ENCODE peak calls at places on chromosomes 11 and 22, in seven cellular contexts. D is upper lobe of left lung, P is ovary, I is tibial nerve, U is K562, F is stomach, T is sigmoid colon. H is an unnamed sample. For H3K36me3, the result is how much of the 10 kb centered on the place peaks cover.

GRCh38 chr11:20873054-20873453 is 203.7 kb downstream of the NELL1 start:
- DNase-seq in D (no peak), P (no peak), I (no peak), U (peak), F (no peak), T (no peak), H (no peak)

GRCh38 chr11:92765965-92766371 is 203.5 kb upstream of the MTNR1B start:
- DNase-seq in D (peak), P (peak), I (no peak), U (no peak), F (no peak), T (no peak), H (no peak)

GRCh38 chr11:82895437-82896091 is 4.7 kb downstream of the PRCP start:
- DNase-seq in D (peak), P (no peak), I (no peak), U (no peak), F (no peak), T (no peak), H (no peak)

GRCh38 chr11:59614277-59615131 is 1.1 kb downstream of the OSBP start:
- DNase-seq in D (no peak), P (peak), I (no peak), U (no peak), F (no peak), T (no peak), H (no peak)

GRCh38 chr11:67452141-67452952 is at the start of gene GPR152:
- DNase-seq in D (no peak), P (no peak), I (no peak), U (no peak), F (peak), T (no peak), H (no peak)

GRCh38 chr11:125468025-125468424 is 28.0 kb downstream of the FEZ1 start:
- DNase-seq in D (no peak), P (no peak), I (no peak), U (no peak), F (no peak), T (no peak), H (no peak)

GRCh38 chr11:94494200-94494545 is 389 bp downstream of the ANKRD49 start:
- DNase-seq in D (no peak), P (no peak), I (no peak), U (no peak), F (no peak), T (no peak), H (no peak)

GRCh38 chr11:46382644-46383403 is 1.4 kb downstream of the MDK start:
- DNase-seq in D (no peak), P (no peak), I (no peak), U (no peak), F (no peak), T (peak), H (peak)

GRCh38 chr11:19666951-19667350 is 45.7 kb upstream of the NAV2 start:
- DNase-seq in D (no peak), P (no peak), I (no peak), U (no peak), F (no peak), T (no peak), H (no peak)

GRCh38 chr11:67616431-67617242 is 9.9 kb downstream of the NDUFV1 start:
- DNase-seq in D (no peak), P (no peak), I (no peak), U (no peak), F (no peak), T (no peak), H (no peak)

GRCh38 chr11:60914620-60915249 is 777 bp downstream of the TMEM109 start:
- DNase-seq in D (peak), P (no peak), I (no peak), U (peak), F (no peak), T (peak), H (no peak)

GRCh38 chr22:25448435-25449051 is 115.9 kb upstream of the GRK3 start:
- DNase-seq in D (no peak), P (peak), I (no peak), U (peak), F (no peak), T (no peak), H (no peak)

GRCh38 chr11:36509265-36509664 is 807 bp downstream of the TRAF6 start:
- DNase-seq in D (no peak), P (no peak), I (no peak), U (peak), F (no peak), T (no peak), H (no peak)

GRCh38 chr11:130636672-130637463 is 188.4 kb downstream of the ADAMTS15 start:
- DNase-seq in D (no peak), P (no peak), I (no peak), U (no peak), F (no peak), T (no peak), H (no peak)

GRCh38 chr22:22867996-22868715 is 19.5 kb upstream of the IGLL5 start:
- DNase-seq in D (no peak), P (no peak), I (no peak), U (no peak), F (no peak), T (no peak), H (no peak)

GRCh38 chr11:6606471-6607189 is 3.1 kb downstream of the ILK start:
- DNase-seq in D (peak), P (peak), I (peak), U (peak), F (peak), T (peak), H (peak)

GRCh38 chr11:62556102-62556871 is 9.7 kb upstream of the AHNAK start:
- DNase-seq in D (peak), P (peak), I (peak), U (peak), F (peak), T (peak), H (peak)

GRCh38 chr22:30511109-30511508 is 5.6 kb upstream of the SEC14L4 start:
- DNase-seq in D (no peak), P (no peak), I (no peak), U (no peak), F (no peak), T (no peak), H (no peak)

GRCh38 chr11:28838741-28839140 is 730.6 kb downstream of the METTL15 start:
- DNase-seq in D (no peak), P (no peak), I (no peak), U (no peak), F (no peak), T (no peak), H (no peak)

GRCh38 chr11:125938418-125938817 is 7.4 kb upstream of the VSIG10L2 start:
- DNase-seq in D (no peak), P (no peak), I (no peak), U (no peak), F (peak), T (peak), H (peak)

GRCh38 chr11:125114518-125114917 is 3.1 kb upstream of the TMEM218 start:
- DNase-seq in D (no peak), P (no peak), I (no peak), U (no peak), F (no peak), T (no peak), H (no peak)

GRCh38 chr11:70766901-70767300 is 368.6 kb downstream of the CTTN start:
- DNase-seq in D (no peak), P (no peak), I (no peak), U (no peak), F (no peak), T (peak), H (no peak)

GRCh38 chr11:32259641-32260081 is 168.8 kb downstream of the RCN1 start:
- DNase-seq in D (peak), P (no peak), I (no peak), U (no peak), F (no peak), T (no peak), H (no peak)

GRCh38 chr11:120244476-120244875 is 4.5 kb downstream of the POU2F3 start:
- DNase-seq in D (no peak), P (no peak), I (no peak), U (no peak), F (no peak), T (no peak), H (no peak)

GRCh38 chr11:79150320-79150719 is 290.5 kb downstream of the TENM4 start:
- DNase-seq in D (no peak), P (no peak), I (no peak), U (no peak), F (no peak), T (no peak), H (no peak)

GRCh38 chr22:48740086-48740730 is 1087.5 kb downstream of the BRD1 start:
- DNase-seq in D (peak), P (peak), I (no peak), U (no peak), F (peak), T (peak), H (peak)

GRCh38 chr11:61384271-61385242 is 7.8 kb upstream of the TMEM216 start:
- DNase-seq in D (no peak), P (no peak), I (no peak), U (peak), F (no peak), T (no peak), H (no peak)

GRCh38 chr22:44151661-44152060 is 29.1 kb upstream of the PARVG start:
- DNase-seq in D (no peak), P (peak), I (no peak), U (no peak), F (no peak), T (no peak), H (no peak)

GRCh38 chr11:37666960-37667359 is 1068.9 kb upstream of the RAG2 start:
- DNase-seq in D (no peak), P (no peak), I (no peak), U (no peak), F (no peak), T (no peak), H (no peak)

GRCh38 chr11:86781546-86781945 is 18.8 kb upstream of the PRSS23 start:
- DNase-seq in D (no peak), P (no peak), I (no peak), U (peak), F (no peak), T (no peak), H (no peak)

GRCh38 chr11:11621881-11622706 is at the start of gene GALNT18:
- DNase-seq in D (peak), P (peak), I (peak), U (peak), F (peak), T (peak), H (peak)
- TF ChIP-seq EP300 in D (no peak), P (no peak), I (no peak), U (no peak), F (no peak), T (no peak), H (no peak)

DNA sequence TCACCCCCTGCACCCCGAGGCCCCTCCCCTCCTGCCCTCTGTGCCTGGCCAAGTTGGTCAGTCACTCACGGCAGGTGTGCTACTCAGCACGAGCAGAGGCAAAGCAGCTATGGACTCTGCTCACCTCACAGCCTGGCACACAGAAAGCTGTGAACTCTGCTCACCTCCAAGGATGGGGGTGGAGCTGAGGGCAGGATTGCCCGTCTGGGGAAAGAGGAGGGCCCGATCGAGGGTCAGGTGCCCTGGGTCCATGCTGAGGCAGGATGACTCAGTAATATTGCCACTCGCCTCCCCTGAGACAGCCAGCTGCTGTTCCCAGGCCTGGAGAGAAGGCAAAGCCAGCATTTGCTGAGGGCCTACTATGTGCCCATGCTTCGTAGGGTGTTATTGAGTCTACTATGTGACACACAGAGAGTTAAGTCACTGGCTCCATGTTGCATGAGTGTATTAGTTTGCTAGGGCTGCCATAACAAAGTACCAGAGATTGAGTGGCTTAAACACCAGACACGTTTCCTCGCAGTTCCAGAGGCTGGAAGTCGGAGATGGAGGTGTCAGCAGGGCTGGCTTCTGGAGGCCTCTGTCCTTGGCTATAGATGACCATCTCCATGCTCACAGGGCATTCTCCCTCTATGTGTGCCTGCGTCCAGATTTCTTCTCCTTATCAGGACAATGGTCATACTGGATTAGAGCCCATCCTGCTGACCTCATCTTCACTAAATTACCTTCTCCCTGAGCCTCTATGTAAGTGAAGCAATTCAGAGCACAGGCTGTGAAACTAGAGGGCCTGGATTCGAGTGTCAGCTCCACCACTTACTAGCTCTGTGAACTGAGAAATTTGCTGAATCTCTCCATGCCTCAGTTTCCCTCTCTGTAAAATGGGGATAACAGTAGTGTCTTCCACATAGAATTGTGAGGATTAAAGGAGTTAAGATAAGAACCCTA is 13.2 kb upstream of the TSKU start:
- DNase-seq in D (peak), P (no peak), I (no peak), U (no peak), F (peak), T (no peak), H (no peak)
- H3K27ac ChIP-seq in D (peak), P (peak), I (peak), U (no peak), F (peak), T (peak), H (peak)

DNA sequence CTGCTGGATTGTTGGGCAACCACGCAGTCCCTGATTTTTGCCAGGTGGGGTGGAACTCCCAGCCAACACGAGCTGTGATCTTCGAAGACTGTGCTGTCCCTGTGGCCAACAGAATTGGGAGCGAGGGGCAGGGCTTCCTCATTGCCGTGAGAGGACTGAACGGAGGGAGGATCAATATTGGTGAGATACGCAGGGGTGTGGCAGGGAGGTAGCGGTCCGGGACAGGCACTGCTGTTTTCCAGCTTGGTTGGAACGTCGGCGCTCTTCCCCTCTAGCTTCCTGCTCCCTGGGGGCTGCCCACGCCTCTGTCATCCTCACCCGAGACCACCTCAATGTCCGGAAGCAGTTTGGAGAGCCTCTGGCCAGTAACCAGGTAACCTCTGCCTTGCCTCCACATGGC is 7.6 kb downstream of the ACAD8 start:
- DNase-seq in D (no peak), P (no peak), I (no peak), U (no peak), F (no peak), T (no peak), H (no peak)
- H3K36me3 ChIP-seq in D (half or more), P (under half), I (half or more), U (half or more), F (half or more), T (under half), H (half or more)

DNA sequence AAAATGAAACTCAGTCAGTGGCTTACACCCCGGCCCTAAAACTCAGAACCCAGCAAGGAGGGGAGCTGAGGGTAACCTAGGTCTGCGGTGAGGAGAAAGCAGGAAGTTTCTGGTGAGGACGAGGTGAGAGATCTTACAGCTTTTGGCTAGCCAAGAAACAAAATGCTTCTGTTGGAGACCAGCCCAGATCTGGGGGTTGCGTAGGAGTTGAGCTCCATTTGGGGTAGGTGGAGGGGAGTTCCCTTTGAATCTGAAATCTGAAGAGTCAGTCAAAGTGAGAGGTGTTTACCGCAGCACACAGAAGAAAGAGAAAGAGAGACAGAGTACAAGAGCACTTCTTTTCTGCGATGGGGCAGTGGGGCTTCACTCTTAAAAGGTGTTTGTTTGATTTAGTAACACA is 29.6 kb downstream of the EHF start:
- DNase-seq in D (peak), P (no peak), I (no peak), U (no peak), F (no peak), T (no peak), H (no peak)
- TF ChIP-seq EP300 in D (no peak), P (no peak), I (no peak), U (peak), F (no peak), T (no peak), H (no peak)

GRCh38 chr11:117657801-117658200 is 139.2 kb downstream of the DSCAML1 start:
- DNase-seq in D (no peak), P (no peak), I (no peak), U (no peak), F (no peak), T (no peak), H (no peak)
- H3K27ac ChIP-seq in D (no peak), P (no peak), I (no peak), U (no peak), F (no peak), T (no peak), H (no peak)

GRCh38 chr11:72711141-72711540 is 36.9 kb upstream of the PDE2A start:
- DNase-seq in D (no peak), P (no peak), I (no peak), U (no peak), F (no peak), T (no peak), H (no peak)

GRCh38 chr11:72710278-72710677 is 36.1 kb upstream of the PDE2A start:
- DNase-seq in D (no peak), P (no peak), I (no peak), U (no peak), F (no peak), T (no peak), H (no peak)

GRCh38 chr11:72712168-72712721 is 38.0 kb upstream of the PDE2A start:
- DNase-seq in D (peak), P (no peak), I (peak), U (no peak), F (no peak), T (peak), H (peak)

GRCh38 chr11:72709478-72710238 is 35.4 kb upstream of the PDE2A start:
- DNase-seq in D (no peak), P (no peak), I (no peak), U (no peak), F (no peak), T (no peak), H (no peak)

GRCh38 chr11:72712876-72713275 is 38.7 kb upstream of the PDE2A start:
- DNase-seq in D (no peak), P (no peak), I (no peak), U (no peak), F (no peak), T (no peak), H (no peak)
- H3K36me3 ChIP-seq in D (half or more), P (under half), I (half or more), U (half or more), F (half or more), T (under half), H (half or more)

GRCh38 chr22:28983190-28983589 is 78.4 kb downstream of the C22orf31 start:
- DNase-seq in D (no peak), P (no peak), I (no peak), U (no peak), F (no peak), T (no peak), H (no peak)

GRCh38 chr22:28980326-28980725 is 81.3 kb downstream of the C22orf31 start:
- DNase-seq in D (no peak), P (no peak), I (no peak), U (no peak), F (no peak), T (no peak), H (no peak)

GRCh38 chr22:28984482-28985158 is 77.0 kb downstream of the C22orf31 start:
- DNase-seq in D (no peak), P (no peak), I (no peak), U (no peak), F (no peak), T (no peak), H (no peak)

GRCh38 chr22:28983788-28984441 is 77.7 kb downstream of the C22orf31 start:
- DNase-seq in D (peak), P (no peak), I (no peak), U (no peak), F (no peak), T (no peak), H (no peak)

GRCh38 chr22:28981818-28982499 is 79.7 kb downstream of the C22orf31 start:
- DNase-seq in D (no peak), P (no peak), I (no peak), U (no peak), F (no peak), T (no peak), H (no peak)
- TF ChIP-seq EP300 in D (no peak), P (no peak), I (no peak), U (no peak), F (no peak), T (no peak), H (no peak)

DNA sequence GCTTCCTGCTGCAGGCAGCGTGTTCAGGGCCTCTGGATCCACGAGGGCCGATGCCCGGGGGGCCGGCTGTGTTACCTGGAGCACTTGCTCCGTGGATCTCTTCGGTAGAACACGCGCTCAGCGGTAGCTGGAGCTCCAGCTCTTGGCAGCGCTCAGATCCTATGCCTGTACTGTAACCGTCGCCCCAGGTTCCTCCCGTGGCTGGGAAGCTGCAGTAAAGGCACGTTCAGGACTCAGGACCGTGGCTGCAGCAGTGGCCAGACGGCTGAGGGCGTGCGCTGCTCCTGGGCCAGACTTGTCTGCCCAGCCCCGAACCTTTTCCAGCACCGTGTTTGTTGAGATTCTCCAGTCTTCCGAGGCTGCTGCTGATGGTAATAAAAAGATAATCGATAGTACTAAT is 1.3 kb downstream of the MOV10L1 start:
- DNase-seq in D (no peak), P (no peak), I (no peak), U (no peak), F (no peak), T (no peak), H (no peak)
- H3K27ac ChIP-seq in D (no peak), P (no peak), I (no peak), U (no peak), F (no peak), T (no peak), H (no peak)

DNA sequence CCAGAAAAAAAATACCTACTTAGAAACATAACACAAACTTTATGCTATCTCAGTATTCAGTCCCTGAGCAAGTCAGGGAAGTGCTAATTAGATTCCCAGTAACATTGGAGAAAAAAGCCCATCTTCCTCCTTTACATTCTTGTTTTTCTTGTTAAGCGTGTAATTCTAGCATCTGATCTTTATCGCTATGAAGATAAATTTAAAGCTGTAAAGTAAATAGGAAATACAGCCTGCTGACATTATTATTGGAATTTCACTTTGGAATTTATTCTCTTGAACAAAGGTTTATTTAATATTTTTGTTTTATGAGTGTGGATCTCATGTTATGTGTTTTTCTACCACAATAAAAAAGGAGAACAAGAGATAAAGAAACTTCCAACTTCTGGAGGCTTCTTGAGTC is 13.9 kb downstream of the ALKBH3 start:
- DNase-seq in D (no peak), P (no peak), I (no peak), U (no peak), F (no peak), T (no peak), H (no peak)
- H3K36me3 ChIP-seq in D (half or more), P (under half), I (half or more), U (half or more), F (half or more), T (under half), H (half or more)

GRCh38 chr22:20777420-20778177 is 3.7 kb downstream of the SERPIND1 start:
- DNase-seq in D (peak), P (no peak), I (no peak), U (peak), F (no peak), T (no peak), H (no peak)
- TF ChIP-seq EP300 in D (no peak), P (no peak), I (no peak), U (peak), F (no peak), T (no peak), H (no peak)

H was measured in suprapubic skin.